ENCODE peak calls at places on chromosomes 6 and 20, in six cellular contexts. G is IMR-90, C is HepG2, M is A549, Q is K562, U is GM12878. F is an unnamed sample.

GRCh38 chr6:20377623-20378265 is 23.9 kb upstream of the E2F3 start:
- DNase-seq in Q (no peak), U (no peak), G (peak), M (no peak), C (no peak), F (no peak)

GRCh38 chr20:40080059-40080652 is 608.9 kb downstream of the MAFB start:
- DNase-seq in Q (no peak), C (no peak), M (no peak), U (no peak), G (no peak), F (no peak)

GRCh38 chr6:32833599-32834155 is 4.9 kb downstream of the TAP2 start:
- DNase-seq in U (no peak), G (no peak), C (no peak), Q (no peak), M (no peak), F (no peak)

GRCh38 chr6:50889492-50889891 is 70.8 kb downstream of the TFAP2B start:
- DNase-seq in G (no peak), M (no peak), Q (no peak), C (no peak), U (no peak), F (no peak)

GRCh38 chr6:11727995-11728961 is 50.3 kb downstream of the ADTRP start:
- DNase-seq in Q (no peak), C (no peak), G (no peak), U (no peak), M (no peak), F (no peak)

GRCh38 chr20:7772376-7772775 is 167.9 kb downstream of the HAO1 start:
- DNase-seq in G (peak), U (no peak), M (peak), C (no peak), Q (no peak), F (no peak)

GRCh38 chr20:23668477-23668951 is 20.3 kb downstream of the CST4 start:
- DNase-seq in G (peak), Q (peak), M (peak), U (no peak), C (peak), F (peak)

GRCh38 chr6:111472933-111473435 is 10.0 kb downstream of the REV3L start:
- DNase-seq in U (no peak), M (no peak), C (no peak), G (no peak), Q (no peak), F (no peak)

GRCh38 chr6:47187883-47188587 is 121.7 kb downstream of the TNFRSF21 start:
- DNase-seq in G (peak), C (peak), M (no peak), Q (no peak), U (no peak), F (no peak)

GRCh38 chr6:12941422-12941821 is 224.9 kb downstream of the PHACTR1 start:
- DNase-seq in M (no peak), C (no peak), G (no peak), Q (no peak), U (no peak), F (no peak)

GRCh38 chr6:152085533-152085932 is 278.1 kb downstream of the ESR1 start:
- DNase-seq in U (no peak), Q (no peak), M (peak), G (peak), C (peak), F (no peak)

GRCh38 chr6:31489046-31489445 is 8.9 kb upstream of the MICB start:
- DNase-seq in G (no peak), C (no peak), M (no peak), U (no peak), Q (no peak), F (no peak)

GRCh38 chr6:109962271-109962670 is 15.8 kb upstream of the GPR6 start:
- DNase-seq in G (no peak), U (no peak), M (no peak), C (no peak), Q (no peak), F (no peak)

GRCh38 chr6:44671333-44671732 is 283.8 kb downstream of the CDC5L start:
- DNase-seq in Q (no peak), G (no peak), C (no peak), M (no peak), U (no peak), F (no peak)

GRCh38 chr6:37019065-37019450 is 13.6 kb downstream of the FGD2 start:
- DNase-seq in U (no peak), Q (no peak), G (no peak), C (peak), M (no peak), F (no peak)

GRCh38 chr20:37415118-37416085 is 69.5 kb downstream of the SRC start:
- DNase-seq in M (no peak), U (no peak), G (no peak), Q (no peak), C (no peak), F (no peak)

GRCh38 chr20:36959242-36959641 is 7.7 kb upstream of the SAMHD1 start:
- DNase-seq in M (no peak), C (no peak), U (no peak), G (peak), Q (no peak), F (no peak)

GRCh38 chr6:124132256-124132655 is 328.6 kb downstream of the NKAIN2 start:
- DNase-seq in G (no peak), Q (no peak), M (no peak), U (no peak), C (no peak), F (no peak)

GRCh38 chr6:124131259-124131658 is 327.6 kb downstream of the NKAIN2 start:
- DNase-seq in M (no peak), G (no peak), C (peak), Q (no peak), U (no peak), F (no peak)

DNA sequence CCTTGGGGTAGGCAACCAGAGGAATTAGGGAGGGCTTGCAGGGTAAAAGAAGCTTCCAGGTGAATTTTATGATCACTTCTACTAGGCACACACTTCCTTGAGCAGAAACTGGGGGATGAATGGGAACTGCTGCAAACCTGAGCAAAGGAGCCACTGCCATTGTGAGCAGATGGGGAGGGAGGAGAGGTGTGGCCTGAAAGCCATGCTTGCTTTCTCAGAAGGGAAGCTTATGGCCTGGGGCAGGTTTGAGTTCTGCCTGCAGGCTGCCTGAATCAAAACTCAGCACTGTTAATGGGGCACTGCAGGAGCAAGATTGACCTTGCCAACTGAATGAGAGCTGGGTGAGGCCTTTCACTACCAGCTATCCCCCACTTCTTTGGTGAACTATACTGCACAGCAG is 328.1 kb downstream of the NKAIN2 start:
- DNase-seq in M (no peak), C (no peak), G (no peak), U (no peak), Q (no peak), F (no peak)
- TF ChIP-seq BHLHE40 in M (no peak), C (no peak), G (no peak), U (no peak), Q (no peak), F (no peak)

GRCh38 chr6:170371588-170371987 is 65.0 kb downstream of the FAM120B start:
- DNase-seq in Q (no peak), C (no peak), M (no peak), G (peak), U (no peak), F (no peak)
- TF ChIP-seq BHLHE40 in Q (no peak), C (no peak), M (no peak), G (no peak), U (no peak), F (no peak)

DNA sequence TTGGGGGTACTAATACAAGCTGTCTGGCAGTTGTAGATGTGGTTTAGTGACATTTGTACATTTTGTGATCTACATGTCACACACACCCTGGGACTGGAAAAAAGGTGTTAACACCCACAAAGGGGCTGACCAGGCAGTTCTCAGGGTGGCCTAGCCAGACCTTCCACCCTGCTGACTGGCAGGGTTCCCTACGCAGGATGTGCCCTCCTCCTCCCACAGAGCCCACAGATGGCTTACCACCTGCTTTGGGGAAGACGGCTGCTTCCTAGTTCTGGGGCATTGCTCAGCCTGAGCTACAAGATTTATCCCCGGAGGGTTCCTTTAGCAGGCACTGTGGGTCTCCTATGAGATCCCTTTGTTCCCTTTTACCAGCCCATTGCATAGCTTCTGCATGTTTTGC is 35.1 kb downstream of the SNAP25 start:
- DNase-seq in G (no peak), U (no peak), Q (no peak), M (no peak), C (no peak), F (no peak)
- TF ChIP-seq BHLHE40 in G (no peak), U (no peak), Q (no peak), M (no peak), C (no peak), F (no peak)

DNA sequence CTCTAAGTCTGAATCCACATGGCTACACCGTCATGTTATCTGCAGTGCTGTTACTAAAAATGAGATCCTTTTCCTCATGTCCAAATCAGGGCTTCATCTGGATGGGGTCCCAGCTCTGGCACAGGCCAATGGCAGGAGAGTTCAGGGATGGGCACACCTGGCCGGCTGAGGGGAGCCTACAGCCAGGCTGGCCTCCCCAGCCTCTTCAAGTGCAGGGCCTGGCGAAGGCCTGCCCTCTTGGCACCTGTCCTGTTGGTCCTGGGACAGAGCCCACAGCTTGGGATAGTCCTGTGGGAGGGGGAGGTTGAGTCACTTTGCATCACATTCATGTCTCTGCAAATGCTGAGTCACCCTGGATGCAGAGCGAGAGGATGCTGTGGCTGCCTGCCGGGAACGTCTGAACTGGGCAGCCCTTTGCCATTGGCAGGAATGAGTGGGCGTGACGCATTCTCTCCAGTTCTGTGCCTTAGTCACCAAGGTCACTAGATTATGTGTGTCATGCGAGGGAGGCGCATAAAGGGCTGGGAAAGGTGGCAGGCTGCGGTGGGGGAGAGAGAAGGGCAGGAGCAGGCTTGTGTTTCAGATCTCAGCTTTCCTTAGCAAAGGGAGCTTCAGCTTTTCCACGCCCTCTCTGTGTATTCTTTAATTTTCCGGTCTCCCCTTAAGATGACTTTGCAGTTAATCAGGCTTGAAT is 223.2 kb upstream of the ECI2 start:
- DNase-seq in G (peak), C (peak), M (peak), U (no peak), Q (peak), F (peak)
- TF ChIP-seq BHLHE40 in G (peak), C (peak), M (no peak), U (no peak), Q (peak), F (no peak)

DNA sequence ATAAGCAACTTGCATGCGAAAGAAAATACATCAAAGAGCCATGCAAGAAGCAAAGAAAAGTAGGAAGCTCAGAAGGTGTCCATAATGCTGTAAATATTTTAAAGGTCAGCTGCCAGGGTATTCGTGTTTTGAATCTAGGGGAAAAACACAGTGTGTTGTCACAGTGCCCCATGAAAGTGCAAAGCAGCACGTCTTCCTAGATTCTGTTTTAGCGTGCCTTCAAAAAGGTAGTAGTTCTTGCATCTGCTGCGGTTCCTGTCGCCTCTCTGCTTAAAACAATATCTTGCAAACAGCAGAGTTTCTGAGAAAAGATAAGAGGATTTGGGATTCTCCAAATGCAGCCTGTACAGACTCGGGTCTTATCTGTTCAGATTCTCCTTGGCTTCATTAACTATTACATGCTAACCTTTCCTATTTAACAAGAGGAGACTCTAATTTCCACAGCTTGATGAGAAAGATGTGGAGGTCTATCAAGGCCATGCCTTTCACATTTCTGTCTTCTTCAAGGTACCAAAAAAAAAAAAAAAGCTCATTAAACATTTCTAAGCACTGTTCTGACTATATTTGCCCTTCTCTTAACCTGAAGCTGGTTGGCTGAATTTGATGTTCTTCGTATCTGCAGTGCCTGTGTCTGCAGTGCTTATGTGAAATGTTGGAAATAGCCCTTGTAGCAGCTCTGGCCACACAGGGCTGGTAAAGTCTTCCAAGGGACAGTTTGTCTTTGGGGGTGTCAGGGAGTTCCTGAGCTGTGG is 297.5 kb downstream of the ADGB start:
- DNase-seq in U (no peak), M (no peak), C (no peak), Q (peak), G (no peak), F (no peak)
- TF ChIP-seq BHLHE40 in U (no peak), M (no peak), C (no peak), Q (peak), G (no peak), F (no peak)

GRCh38 chr6:69044534-69044933 is 409.5 kb downstream of the ADGRB3 start:
- DNase-seq in M (no peak), C (no peak), G (peak), Q (no peak), U (no peak), F (no peak)

DNA sequence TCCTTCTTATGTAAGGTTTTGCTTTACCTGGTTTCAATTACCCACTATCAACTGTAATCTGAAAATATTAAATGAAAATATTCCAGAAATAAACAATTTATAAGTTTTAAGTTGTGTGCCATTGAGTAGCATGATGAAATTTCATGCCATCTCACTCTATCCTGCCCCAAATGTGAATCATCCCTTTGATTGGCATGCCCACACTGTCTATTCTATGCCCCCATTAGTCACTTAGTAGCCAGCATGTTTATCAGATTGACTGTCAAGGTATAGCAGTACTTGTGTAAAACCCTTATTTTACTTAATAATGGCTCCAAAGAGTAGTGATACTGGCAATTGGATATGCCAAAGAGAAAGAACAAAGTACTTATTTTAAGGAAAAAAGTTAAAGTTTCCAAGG is 403.8 kb downstream of the ADGRB3 start:
- DNase-seq in G (no peak), M (no peak), C (no peak), U (no peak), Q (no peak), F (no peak)
- TF ChIP-seq BHLHE40 in G (no peak), M (no peak), C (no peak), U (no peak), Q (no peak), F (no peak)

F was measured in HEK293T.